ENCODE peak calls at places on chromosomes 12 and 14, in five cellular contexts. Z, P, N, S and A are unnamed samples. For H3K9me2, the result is how much of the 10 kb centered on the place peaks cover.

GRCh38 chr14:39454906-39455539 is 22.8 kb upstream of the FBXO33 start:
- DNase-seq in P (no peak), S (no peak), Z (no peak), N (no peak), A (no peak)

GRCh38 chr14:73896521-73896920 is 9.9 kb downstream of the ZNF410 start:
- DNase-seq in S (peak), Z (no peak), N (no peak), P (no peak), A (no peak)

GRCh38 chr12:6425588-6426531 is 18.9 kb upstream of the CD27 start:
- DNase-seq in Z (no peak), N (no peak), P (peak), S (no peak), A (no peak)

GRCh38 chr12:131097247-131098177 is 143.8 kb downstream of the ADGRD1 start:
- DNase-seq in N (no peak), P (no peak), Z (no peak), S (no peak), A (no peak)

GRCh38 chr12:1773937-1774655 is 46.3 kb upstream of the LRTM2 start:
- DNase-seq in S (peak), N (no peak), Z (no peak), P (no peak), A (no peak)

GRCh38 chr14:36666416-36667206 is 5.0 kb downstream of the PAX9 start:
- DNase-seq in S (no peak), P (no peak), N (no peak), Z (peak), A (no peak)

GRCh38 chr14:54000341-54000811 is 43.8 kb upstream of the BMP4 start:
- DNase-seq in Z (no peak), S (peak), P (no peak), N (no peak), A (no peak)

GRCh38 chr12:57104292-57104910 is 6.8 kb downstream of the STAT6 start:
- DNase-seq in Z (no peak), N (no peak), P (no peak), S (no peak), A (no peak)

GRCh38 chr12:68924546-68924945 is 8.4 kb downstream of the CPM start:
- DNase-seq in Z (peak), N (no peak), P (no peak), S (no peak), A (no peak)

GRCh38 chr12:56206373-56207166 is 15.2 kb downstream of the RNF41 start:
- DNase-seq in S (peak), N (no peak), P (peak), Z (peak), A (peak)

GRCh38 chr14:28301179-28301578 is 465.4 kb upstream of the FOXG1 start:
- DNase-seq in Z (no peak), N (no peak), S (no peak), P (no peak), A (no peak)

GRCh38 chr14:77376380-77376770 is 519 bp downstream of the TMED8 start:
- DNase-seq in P (peak), S (peak), N (no peak), Z (peak), A (peak)

GRCh38 chr12:41368006-41368405 is 179.9 kb downstream of the PDZRN4 start:
- DNase-seq in P (peak), Z (peak), N (peak), S (peak), A (peak)

GRCh38 chr14:33655421-33655820 is 295.5 kb downstream of the EGLN3 start:
- DNase-seq in N (no peak), Z (peak), P (no peak), S (no peak), A (no peak)

GRCh38 chr14:36059531-36059930 is 117.0 kb downstream of the PTCSC3 start:
- DNase-seq in Z (no peak), P (no peak), S (no peak), N (no peak), A (no peak)

GRCh38 chr14:32129124-32129523 is 52.0 kb downstream of the ARHGAP5 start:
- DNase-seq in Z (peak), S (peak), P (no peak), N (no peak), A (no peak)

GRCh38 chr12:80829767-80830166 is 108.0 kb downstream of the LIN7A start:
- DNase-seq in P (no peak), S (peak), Z (no peak), N (no peak), A (no peak)

GRCh38 chr14:92676031-92676430 is 72.4 kb downstream of the LGMN start:
- DNase-seq in P (no peak), Z (peak), S (no peak), N (no peak), A (no peak)
- H3K4me3 ChIP-seq in P (no peak), Z (no peak), S (no peak), N (no peak), A (no peak)

GRCh38 chr14:98458702-98459101 is 813.3 kb downstream of the BCL11B start:
- DNase-seq in N (no peak), S (no peak), Z (no peak), P (no peak), A (no peak)
- H3K9me2 ChIP-seq in N (under half), S (under half), Z (under half), P (under half), A (under half)

GRCh38 chr14:45145214-45145613 is 9.5 kb downstream of the FANCM start:
- DNase-seq in P (no peak), S (no peak), N (no peak), Z (no peak), A (no peak)
- H3K4me3 ChIP-seq in P (no peak), S (no peak), N (no peak), Z (no peak), A (no peak)

GRCh38 chr14:55881577-55882241 is 236.5 kb upstream of the PELI2 start:
- DNase-seq in Z (peak), N (no peak), P (no peak), S (peak), A (no peak)

GRCh38 chr14:55873229-55873628 is 245.0 kb upstream of the PELI2 start:
- DNase-seq in S (no peak), P (no peak), Z (no peak), N (no peak), A (no peak)

GRCh38 chr14:55874785-55875184 is 243.4 kb upstream of the PELI2 start:
- DNase-seq in N (no peak), S (no peak), P (no peak), Z (no peak), A (no peak)

DNA sequence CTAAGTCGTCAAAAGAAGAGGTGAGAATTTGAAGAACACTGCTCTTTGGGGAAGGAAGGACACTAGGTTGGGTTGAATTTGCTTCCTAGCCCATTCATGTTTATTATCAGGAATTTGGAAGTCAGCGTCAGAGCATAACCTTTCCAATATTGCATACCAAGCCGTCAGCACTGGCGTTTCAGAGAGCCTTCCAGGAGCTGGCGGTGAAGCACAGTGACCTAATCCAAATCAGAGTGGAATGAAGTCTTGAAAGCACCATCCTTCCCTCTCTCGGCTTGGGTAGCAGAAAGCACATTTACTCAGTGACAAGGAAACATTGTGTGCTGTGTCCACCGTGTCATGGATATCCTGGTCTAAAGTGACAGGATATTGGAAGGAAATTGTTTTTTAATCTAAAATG is 240.3 kb upstream of the PELI2 start:
- DNase-seq in Z (no peak), S (peak), N (no peak), P (no peak), A (no peak)
- H3K9me2 ChIP-seq in Z (under half), S (under half), N (under half), P (under half), A (under half)

GRCh38 chr12:4268549-4269181 is 4.9 kb upstream of the CCND2 start:
- DNase-seq in N (no peak), P (no peak), Z (no peak), S (peak), A (no peak)

GRCh38 chr12:4266990-4267389 is 6.6 kb upstream of the CCND2 start:
- DNase-seq in S (no peak), Z (no peak), N (no peak), P (no peak), A (no peak)

GRCh38 chr12:4270016-4270669 is 3.4 kb upstream of the CCND2 start:
- DNase-seq in P (no peak), Z (no peak), N (no peak), S (no peak), A (peak)

GRCh38 chr12:4269279-4269991 is 4.1 kb upstream of the CCND2 start:
- DNase-seq in S (peak), N (no peak), P (peak), Z (no peak), A (peak)

DNA sequence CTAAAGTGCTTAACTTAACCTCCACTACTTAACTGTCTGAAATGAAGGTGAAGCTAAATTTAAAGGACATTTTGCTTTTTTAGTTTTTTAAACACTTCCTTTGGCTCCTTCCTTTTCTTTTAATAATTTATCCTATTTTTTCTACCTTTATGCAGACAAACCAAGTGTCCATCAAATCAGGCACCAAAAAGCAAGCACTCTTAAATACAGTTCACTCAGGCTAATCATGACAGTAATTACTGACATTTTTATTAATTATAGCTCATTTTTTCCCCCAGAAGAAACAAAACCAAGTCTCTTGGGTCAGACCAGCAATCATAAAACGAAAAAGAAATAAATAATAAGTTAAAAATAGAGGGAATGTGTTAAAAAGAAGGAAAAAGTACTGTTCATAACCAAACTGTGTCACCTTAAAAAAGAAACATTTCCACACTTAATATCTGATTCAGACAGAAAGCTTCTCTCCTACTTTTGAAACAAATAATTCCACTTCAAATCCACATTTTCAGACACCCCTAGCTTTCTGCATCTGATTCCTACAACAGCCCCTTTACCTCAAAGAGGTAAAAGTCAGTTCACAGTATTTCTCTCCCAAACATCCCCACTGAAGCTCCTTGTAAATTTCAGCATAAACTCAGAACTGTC is 5.5 kb upstream of the CCND2 start:
- DNase-seq in N (no peak), Z (no peak), S (no peak), P (no peak), A (no peak)
- H3K4me3 ChIP-seq in N (no peak), Z (no peak), S (no peak), P (no peak), A (no peak)

DNA sequence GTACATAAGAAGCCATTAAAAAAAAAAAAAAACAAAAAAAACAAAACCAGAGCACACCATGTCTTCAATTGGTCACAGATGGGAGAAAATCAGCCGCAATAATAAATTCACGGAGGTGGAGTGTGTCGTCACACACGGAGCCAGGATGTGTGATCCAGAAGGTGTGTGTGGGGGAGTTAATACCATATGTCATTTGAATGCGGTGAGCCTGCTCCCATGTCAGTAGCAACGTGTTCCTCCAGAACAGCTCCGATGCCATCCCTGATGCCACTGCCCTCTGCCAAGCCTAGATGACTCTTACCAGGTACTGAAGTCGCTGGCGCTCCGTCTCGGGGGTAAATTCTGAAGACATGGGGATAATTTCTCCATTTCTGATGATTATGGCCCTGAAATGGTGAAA is 197.7 kb downstream of the PPM1H start:
- DNase-seq in Z (no peak), N (no peak), P (no peak), S (no peak), A (no peak)
- H3K9me2 ChIP-seq in Z (under half), N (under half), P (under half), S (under half), A (under half)

DNA sequence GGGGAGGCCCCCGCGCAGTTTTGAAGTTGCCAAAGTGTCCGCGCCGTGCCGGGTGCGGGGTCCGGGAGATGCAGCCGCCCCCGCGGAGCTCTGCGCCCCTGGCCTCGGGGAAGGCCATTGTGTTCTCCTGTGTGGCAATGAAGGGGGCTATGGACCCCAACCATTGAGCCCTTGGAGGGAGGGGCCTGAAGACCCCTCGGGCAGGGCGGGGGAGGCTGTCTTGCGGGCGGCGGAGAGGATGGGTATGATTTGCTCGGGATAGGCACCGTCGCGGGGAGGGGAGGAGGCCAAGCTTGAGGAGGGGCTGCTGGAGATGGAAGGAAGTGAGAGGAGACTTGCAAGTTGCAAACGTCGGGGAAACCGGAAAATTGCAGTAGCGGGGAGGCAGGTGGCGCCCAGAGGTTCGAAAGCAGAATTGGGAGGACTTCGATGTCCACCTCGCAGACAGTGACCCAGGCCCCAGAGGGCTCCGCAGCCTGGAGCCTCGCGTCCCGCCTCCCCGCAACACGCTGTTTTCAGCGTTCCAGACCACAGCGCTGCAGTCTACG is 25.4 kb downstream of the BCL11B start:
- DNase-seq in Z (no peak), P (no peak), S (no peak), N (no peak), A (no peak)
- H3K4me3 ChIP-seq in Z (no peak), P (no peak), S (no peak), N (no peak), A (no peak)